ENCODE peak calls at places on chromosomes 16 and 17, in nine cellular contexts. One of them, this sample, is unnamed.

GRCh38 chr16:766820-767640 is 6.5 kb downstream of the MSLN start:
- DNase-seq in effector memory CD4-positive, alpha-beta T cell: no peak
- DNase-seq in iPS DF 6.9: no peak
- DNase-seq in CD8-positive, alpha-beta memory T cell: no peak
- DNase-seq in esophagus squamous epithelium: no peak
- DNase-seq in Peyer's patch: no peak
- DNase-seq in GM23338: no peak
- DNase-seq in heart left ventricle: no peak
- DNase-seq in H9: no peak
- DNase-seq in this sample: no peak

GRCh38 chr17:80983545-80983944 is 8.1 kb upstream of the CHMP6 start:
- DNase-seq in effector memory CD4-positive, alpha-beta T cell: no peak
- DNase-seq in iPS DF 6.9: no peak
- DNase-seq in CD8-positive, alpha-beta memory T cell: no peak
- DNase-seq in esophagus squamous epithelium: no peak
- DNase-seq in Peyer's patch: no peak
- DNase-seq in GM23338: no peak
- DNase-seq in heart left ventricle: peak; percentile 37
- DNase-seq in H9: no peak
- DNase-seq in this sample: no peak

GRCh38 chr17:17888821-17889220 is 52.0 kb upstream of the SREBF1 start:
- DNase-seq in effector memory CD4-positive, alpha-beta T cell: no peak
- DNase-seq in iPS DF 6.9: no peak
- DNase-seq in CD8-positive, alpha-beta memory T cell: no peak
- DNase-seq in esophagus squamous epithelium: no peak
- DNase-seq in Peyer's patch: no peak
- DNase-seq in GM23338: peak; percentile 82
- DNase-seq in heart left ventricle: no peak
- DNase-seq in H9: peak; percentile 73
- DNase-seq in this sample: no peak

GRCh38 chr17:40110026-40110425 is 9.6 kb upstream of the NR1D1 start:
- DNase-seq in effector memory CD4-positive, alpha-beta T cell: no peak
- DNase-seq in iPS DF 6.9: no peak
- DNase-seq in CD8-positive, alpha-beta memory T cell: no peak
- DNase-seq in esophagus squamous epithelium: no peak
- DNase-seq in Peyer's patch: no peak
- DNase-seq in GM23338: peak; percentile 90
- DNase-seq in heart left ventricle: no peak
- DNase-seq in H9: peak; percentile 79
- DNase-seq in this sample: no peak

GRCh38 chr16:86396918-86397317 is 113.4 kb upstream of the FOXF1 start:
- DNase-seq in effector memory CD4-positive, alpha-beta T cell: no peak
- DNase-seq in iPS DF 6.9: no peak
- DNase-seq in CD8-positive, alpha-beta memory T cell: no peak
- DNase-seq in esophagus squamous epithelium: no peak
- DNase-seq in Peyer's patch: no peak
- DNase-seq in GM23338: no peak
- DNase-seq in heart left ventricle: no peak
- DNase-seq in H9: no peak
- DNase-seq in this sample: peak; percentile 38

GRCh38 chr17:74745548-74746177 is 2.8 kb upstream of the NHERF1 start:
- DNase-seq in effector memory CD4-positive, alpha-beta T cell: no peak
- DNase-seq in iPS DF 6.9: no peak
- DNase-seq in CD8-positive, alpha-beta memory T cell: no peak
- DNase-seq in esophagus squamous epithelium: no peak
- DNase-seq in Peyer's patch: no peak
- DNase-seq in GM23338: no peak
- DNase-seq in heart left ventricle: no peak
- DNase-seq in H9: peak; percentile 27
- DNase-seq in this sample: no peak

GRCh38 chr16:85759136-85759535 is 8.2 kb upstream of the C16orf74 start:
- DNase-seq in effector memory CD4-positive, alpha-beta T cell: no peak
- DNase-seq in iPS DF 6.9: no peak
- DNase-seq in CD8-positive, alpha-beta memory T cell: no peak
- DNase-seq in esophagus squamous epithelium: no peak
- DNase-seq in Peyer's patch: peak; percentile 81
- DNase-seq in GM23338: no peak
- DNase-seq in heart left ventricle: no peak
- DNase-seq in H9: no peak
- DNase-seq in this sample: no peak

GRCh38 chr17:15351487-15351840 is 10.1 kb upstream of the TEKT3 start:
- DNase-seq in effector memory CD4-positive, alpha-beta T cell: no peak
- DNase-seq in iPS DF 6.9: no peak
- DNase-seq in CD8-positive, alpha-beta memory T cell: no peak
- DNase-seq in esophagus squamous epithelium: no peak
- DNase-seq in Peyer's patch: no peak
- DNase-seq in GM23338: no peak
- DNase-seq in heart left ventricle: no peak
- DNase-seq in H9: no peak
- DNase-seq in this sample: no peak

GRCh38 chr16:72050769-72051464 is 3.4 kb upstream of the HP start:
- DNase-seq in effector memory CD4-positive, alpha-beta T cell: no peak
- DNase-seq in iPS DF 6.9: no peak
- DNase-seq in CD8-positive, alpha-beta memory T cell: no peak
- DNase-seq in esophagus squamous epithelium: no peak
- DNase-seq in Peyer's patch: no peak
- DNase-seq in GM23338: no peak
- DNase-seq in heart left ventricle: no peak
- DNase-seq in H9: no peak
- DNase-seq in this sample: no peak

GRCh38 chr17:83150369-83151055 is 71.1 kb downstream of the METRNL start:
- DNase-seq in effector memory CD4-positive, alpha-beta T cell: no peak
- DNase-seq in iPS DF 6.9: no peak
- DNase-seq in CD8-positive, alpha-beta memory T cell: no peak
- DNase-seq in esophagus squamous epithelium: no peak
- DNase-seq in Peyer's patch: no peak
- DNase-seq in GM23338: no peak
- DNase-seq in heart left ventricle: no peak
- DNase-seq in H9: no peak
- DNase-seq in this sample: no peak

GRCh38 chr17:17358060-17358751 is 55.0 kb downstream of the NT5M start:
- DNase-seq in effector memory CD4-positive, alpha-beta T cell: no peak
- DNase-seq in iPS DF 6.9: no peak
- DNase-seq in CD8-positive, alpha-beta memory T cell: no peak
- DNase-seq in esophagus squamous epithelium: no peak
- DNase-seq in Peyer's patch: no peak
- DNase-seq in GM23338: no peak
- DNase-seq in heart left ventricle: peak; percentile 28
- DNase-seq in H9: no peak
- DNase-seq in this sample: no peak

GRCh38 chr16:85479972-85480726 is 133.0 kb upstream of the GSE1 start:
- DNase-seq in effector memory CD4-positive, alpha-beta T cell: no peak
- DNase-seq in iPS DF 6.9: no peak
- DNase-seq in CD8-positive, alpha-beta memory T cell: no peak
- DNase-seq in esophagus squamous epithelium: no peak
- DNase-seq in Peyer's patch: peak; percentile 54
- DNase-seq in GM23338: peak; percentile 69
- DNase-seq in heart left ventricle: no peak
- DNase-seq in H9: peak; percentile 67
- DNase-seq in this sample: peak; percentile 72

GRCh38 chr16:1845985-1846384 is 19.0 kb downstream of the FAHD1 start:
- DNase-seq in effector memory CD4-positive, alpha-beta T cell: no peak
- DNase-seq in iPS DF 6.9: no peak
- DNase-seq in CD8-positive, alpha-beta memory T cell: no peak
- DNase-seq in esophagus squamous epithelium: no peak
- DNase-seq in Peyer's patch: no peak
- DNase-seq in GM23338: no peak
- DNase-seq in heart left ventricle: no peak
- DNase-seq in H9: no peak
- DNase-seq in this sample: no peak

GRCh38 chr16:22161999-22162657 is at the start of gene SDR42E2:
- DNase-seq in effector memory CD4-positive, alpha-beta T cell: peak; percentile 4
- DNase-seq in iPS DF 6.9: no peak
- DNase-seq in CD8-positive, alpha-beta memory T cell: peak; percentile 52
- DNase-seq in esophagus squamous epithelium: no peak
- DNase-seq in Peyer's patch: no peak
- DNase-seq in GM23338: peak; percentile 89
- DNase-seq in heart left ventricle: no peak
- DNase-seq in H9: peak; percentile 84
- DNase-seq in this sample: peak; percentile 40

GRCh38 chr16:71626858-71627213 is 852 bp downstream of the MARVELD3 start:
- DNase-seq in effector memory CD4-positive, alpha-beta T cell: no peak
- DNase-seq in iPS DF 6.9: peak; percentile 22
- DNase-seq in CD8-positive, alpha-beta memory T cell: no peak
- DNase-seq in esophagus squamous epithelium: no peak
- DNase-seq in Peyer's patch: no peak
- DNase-seq in GM23338: peak; percentile 78
- DNase-seq in heart left ventricle: no peak
- DNase-seq in H9: peak; percentile 76
- DNase-seq in this sample: peak; percentile 92

GRCh38 chr16:77677129-77677528 is 45.2 kb upstream of the NUDT7 start:
- DNase-seq in effector memory CD4-positive, alpha-beta T cell: no peak
- DNase-seq in iPS DF 6.9: no peak
- DNase-seq in CD8-positive, alpha-beta memory T cell: no peak
- DNase-seq in esophagus squamous epithelium: no peak
- DNase-seq in Peyer's patch: no peak
- DNase-seq in GM23338: no peak
- DNase-seq in heart left ventricle: no peak
- DNase-seq in H9: no peak
- DNase-seq in this sample: no peak

GRCh38 chr16:4795181-4795827 is at the start of gene SMIM22:
- DNase-seq in effector memory CD4-positive, alpha-beta T cell: no peak
- DNase-seq in iPS DF 6.9: no peak
- DNase-seq in CD8-positive, alpha-beta memory T cell: no peak
- DNase-seq in esophagus squamous epithelium: no peak
- DNase-seq in Peyer's patch: no peak
- DNase-seq in GM23338: peak; percentile 32
- DNase-seq in heart left ventricle: no peak
- DNase-seq in H9: no peak
- DNase-seq in this sample: peak; percentile 87

GRCh38 chr17:49787932-49788442 is 494 bp upstream of the KAT7 start:
- DNase-seq in effector memory CD4-positive, alpha-beta T cell: no peak
- DNase-seq in iPS DF 6.9: no peak
- DNase-seq in CD8-positive, alpha-beta memory T cell: no peak
- DNase-seq in esophagus squamous epithelium: no peak
- DNase-seq in Peyer's patch: no peak
- DNase-seq in GM23338: no peak
- DNase-seq in heart left ventricle: no peak
- DNase-seq in H9: peak; percentile 47
- DNase-seq in this sample: peak; percentile 26

GRCh38 chr17:73234746-73235145 is 26.9 kb downstream of the CPSF4L start:
- DNase-seq in effector memory CD4-positive, alpha-beta T cell: no peak
- DNase-seq in iPS DF 6.9: no peak
- DNase-seq in CD8-positive, alpha-beta memory T cell: no peak
- DNase-seq in esophagus squamous epithelium: no peak
- DNase-seq in Peyer's patch: no peak
- DNase-seq in GM23338: no peak
- DNase-seq in heart left ventricle: no peak
- DNase-seq in H9: no peak
- DNase-seq in this sample: peak; percentile 49
- H3K4me1 ChIP-seq in effector memory CD4-positive, alpha-beta T cell: peaks cover 26% of the 10 kb centered on the region
- H3K4me1 ChIP-seq in iPS DF 6.9: no peaks in the 10 kb centered on the region
- H3K4me1 ChIP-seq in CD8-positive, alpha-beta memory T cell: peaks cover 53% of the 10 kb centered on the region
- H3K4me1 ChIP-seq in esophagus squamous epithelium: peaks cover 23% of the 10 kb centered on the region
- H3K4me1 ChIP-seq in Peyer's patch: peaks cover 4% of the 10 kb centered on the region
- H3K4me1 ChIP-seq in GM23338: peaks cover 13% of the 10 kb centered on the region
- H3K4me1 ChIP-seq in heart left ventricle: peaks cover 13% of the 10 kb centered on the region
- H3K4me1 ChIP-seq in H9: no peaks in the 10 kb centered on the region
- H3K4me1 ChIP-seq in this sample: peaks cover 18% of the 10 kb centered on the region

GRCh38 chr16:12096828-12097522 is 120.4 kb downstream of the SNX29 start:
- DNase-seq in effector memory CD4-positive, alpha-beta T cell: no peak
- DNase-seq in iPS DF 6.9: no peak
- DNase-seq in CD8-positive, alpha-beta memory T cell: no peak
- DNase-seq in esophagus squamous epithelium: no peak
- DNase-seq in Peyer's patch: no peak
- DNase-seq in GM23338: no peak
- DNase-seq in heart left ventricle: no peak
- DNase-seq in H9: no peak
- DNase-seq in this sample: no peak

GRCh38 chr16:12099451-12100123 is 123.1 kb downstream of the SNX29 start:
- DNase-seq in effector memory CD4-positive, alpha-beta T cell: no peak
- DNase-seq in iPS DF 6.9: no peak
- DNase-seq in CD8-positive, alpha-beta memory T cell: no peak
- DNase-seq in esophagus squamous epithelium: no peak
- DNase-seq in Peyer's patch: no peak
- DNase-seq in GM23338: no peak
- DNase-seq in heart left ventricle: no peak
- DNase-seq in H9: no peak
- DNase-seq in this sample: no peak

GRCh38 chr16:12098429-12099310 is 122.1 kb downstream of the SNX29 start:
- DNase-seq in effector memory CD4-positive, alpha-beta T cell: no peak
- DNase-seq in iPS DF 6.9: no peak
- DNase-seq in CD8-positive, alpha-beta memory T cell: no peak
- DNase-seq in esophagus squamous epithelium: no peak
- DNase-seq in Peyer's patch: no peak
- DNase-seq in GM23338: no peak
- DNase-seq in heart left ventricle: no peak
- DNase-seq in H9: no peak
- DNase-seq in this sample: no peak

GRCh38 chr16:12096162-12096781 is 119.7 kb downstream of the SNX29 start:
- DNase-seq in effector memory CD4-positive, alpha-beta T cell: no peak
- DNase-seq in iPS DF 6.9: no peak
- DNase-seq in CD8-positive, alpha-beta memory T cell: no peak
- DNase-seq in esophagus squamous epithelium: no peak
- DNase-seq in Peyer's patch: no peak
- DNase-seq in GM23338: no peak
- DNase-seq in heart left ventricle: no peak
- DNase-seq in H9: no peak
- DNase-seq in this sample: no peak

GRCh38 chr16:12097523-12098428 is 121.2 kb downstream of the SNX29 start:
- DNase-seq in effector memory CD4-positive, alpha-beta T cell: no peak
- DNase-seq in iPS DF 6.9: no peak
- DNase-seq in CD8-positive, alpha-beta memory T cell: no peak
- DNase-seq in esophagus squamous epithelium: no peak
- DNase-seq in Peyer's patch: no peak
- DNase-seq in GM23338: no peak
- DNase-seq in heart left ventricle: no peak
- DNase-seq in H9: no peak
- DNase-seq in this sample: peak; percentile 42
- H3K4me1 ChIP-seq in effector memory CD4-positive, alpha-beta T cell: peaks cover 10% of the 10 kb centered on the region
- H3K4me1 ChIP-seq in iPS DF 6.9: no peaks in the 10 kb centered on the region
- H3K4me1 ChIP-seq in CD8-positive, alpha-beta memory T cell: peaks cover 10% of the 10 kb centered on the region
- H3K4me1 ChIP-seq in esophagus squamous epithelium: peaks cover 32% of the 10 kb centered on the region
- H3K4me1 ChIP-seq in Peyer's patch: no peaks in the 10 kb centered on the region
- H3K4me1 ChIP-seq in GM23338: no peaks in the 10 kb centered on the region
- H3K4me1 ChIP-seq in heart left ventricle: peaks cover 14% of the 10 kb centered on the region
- H3K4me1 ChIP-seq in H9: no peaks in the 10 kb centered on the region
- H3K4me1 ChIP-seq in this sample: no peaks in the 10 kb centered on the region

GRCh38 chr17:692116-692515 is 22.5 kb downstream of the VPS53 start:
- DNase-seq in effector memory CD4-positive, alpha-beta T cell: no peak
- DNase-seq in iPS DF 6.9: no peak
- DNase-seq in CD8-positive, alpha-beta memory T cell: no peak
- DNase-seq in esophagus squamous epithelium: no peak
- DNase-seq in Peyer's patch: no peak
- DNase-seq in GM23338: no peak
- DNase-seq in heart left ventricle: no peak
- DNase-seq in H9: no peak
- DNase-seq in this sample: no peak
- H3K4me1 ChIP-seq in effector memory CD4-positive, alpha-beta T cell: no peaks in the 10 kb centered on the region
- H3K4me1 ChIP-seq in iPS DF 6.9: no peaks in the 10 kb centered on the region
- H3K4me1 ChIP-seq in CD8-positive, alpha-beta memory T cell: no peaks in the 10 kb centered on the region
- H3K4me1 ChIP-seq in esophagus squamous epithelium: no peaks in the 10 kb centered on the region
- H3K4me1 ChIP-seq in Peyer's patch: no peaks in the 10 kb centered on the region
- H3K4me1 ChIP-seq in GM23338: peaks cover 7% of the 10 kb centered on the region
- H3K4me1 ChIP-seq in heart left ventricle: no peaks in the 10 kb centered on the region
- H3K4me1 ChIP-seq in H9: no peaks in the 10 kb centered on the region
- H3K4me1 ChIP-seq in this sample: no peaks in the 10 kb centered on the region

DNA sequence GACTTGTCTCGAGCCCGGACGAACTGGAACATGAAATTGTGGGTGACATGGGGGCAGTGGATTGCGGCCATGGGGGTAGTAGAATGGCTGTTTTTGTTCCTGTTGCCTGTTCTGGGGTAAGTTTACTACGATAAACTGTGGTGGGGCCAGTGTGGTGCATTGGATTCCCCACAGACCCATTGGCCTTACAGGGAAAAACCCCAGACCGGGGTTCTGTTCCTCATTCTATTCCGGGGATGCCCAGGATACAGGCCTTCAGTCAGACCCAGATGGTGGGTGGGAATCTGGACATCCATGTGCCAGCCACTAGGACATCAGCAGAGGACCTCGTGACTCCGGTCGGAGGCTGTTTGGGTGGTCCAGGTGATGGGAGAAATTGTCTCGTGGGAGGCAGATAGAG is 88.1 kb downstream of the ABCC1 start:
- DNase-seq in effector memory CD4-positive, alpha-beta T cell: no peak
- DNase-seq in iPS DF 6.9: no peak
- DNase-seq in CD8-positive, alpha-beta memory T cell: no peak
- DNase-seq in esophagus squamous epithelium: no peak
- DNase-seq in Peyer's patch: no peak
- DNase-seq in GM23338: no peak
- DNase-seq in heart left ventricle: no peak
- DNase-seq in H9: no peak
- DNase-seq in this sample: no peak
- H3K4me1 ChIP-seq in effector memory CD4-positive, alpha-beta T cell: peaks cover 26% of the 10 kb centered on the region
- H3K4me1 ChIP-seq in iPS DF 6.9: peaks cover 2% of the 10 kb centered on the region
- H3K4me1 ChIP-seq in CD8-positive, alpha-beta memory T cell: peaks cover 28% of the 10 kb centered on the region
- H3K4me1 ChIP-seq in esophagus squamous epithelium: no peaks in the 10 kb centered on the region
- H3K4me1 ChIP-seq in Peyer's patch: no peaks in the 10 kb centered on the region
- H3K4me1 ChIP-seq in GM23338: peaks cover 5% of the 10 kb centered on the region
- H3K4me1 ChIP-seq in heart left ventricle: no peaks in the 10 kb centered on the region
- H3K4me1 ChIP-seq in H9: peaks cover 3% of the 10 kb centered on the region
- H3K4me1 ChIP-seq in this sample: no peaks in the 10 kb centered on the region

This sample was measured in colonic mucosa.